ENCODE peak calls at places on chromosomes 5 and 9, in nine cellular contexts. I is left ventricle myocardium inferior, M is tibial artery, W is HL-60, Z is cardiac fibroblast, C is upper lobe of right lung, O is HFF-Myc, D is foreskin fibroblast, A is HFFc6. G is an unnamed sample.
A peak's percentile ranks its signal among the peaks of the same experiment; 100 is the strongest.

GRCh38 chr5:10563940-10564837 is at the start of gene ANKRD33B:
- DNase-seq in A (peak; percentile 29), W (peak; percentile 94), Z (peak; percentile 53), M (peak; percentile 77), I (peak; percentile 76), D (peak; percentile 82), O (no peak), C (peak; percentile 78), G (peak; percentile 85)

GRCh38 chr5:65334077-65334476 is 147.6 kb downstream of the ADAMTS6 start:
- DNase-seq in O (no peak), M (no peak), C (no peak), Z (no peak), I (no peak), A (no peak), D (no peak), W (no peak), G (no peak)

GRCh38 chr9:114304416-114305188 is 18.3 kb upstream of the ORM1 start:
- DNase-seq in I (no peak), Z (no peak), M (peak; percentile 56), C (peak; percentile 32), A (no peak), O (no peak), D (no peak), W (no peak), G (no peak)

GRCh38 chr5:152568101-152568500 is 163.0 kb upstream of the NMUR2 start:
- DNase-seq in O (no peak), Z (no peak), C (no peak), D (no peak), W (no peak), A (no peak), I (no peak), M (no peak), G (no peak)

GRCh38 chr5:431001-431710 is 11.8 kb upstream of the EXOC3 start:
- DNase-seq in C (no peak), A (no peak), O (no peak), M (peak; percentile 66), I (no peak), D (peak; percentile 80), W (peak; percentile 51), Z (peak; percentile 43), G (peak; percentile 58)

GRCh38 chr5:150129813-150130492 is 25.7 kb downstream of the PDGFRB start:
- DNase-seq in O (no peak), A (peak; percentile 56), M (peak; percentile 90), C (peak; percentile 82), D (peak; percentile 90), Z (peak; percentile 86), W (peak; percentile 70), I (peak; percentile 71), G (peak; percentile 68)

GRCh38 chr9:106588601-106589000 is 274.4 kb upstream of the ZNF462 start:
- DNase-seq in Z (no peak), I (no peak), D (no peak), A (no peak), O (peak; percentile 7), W (no peak), C (no peak), M (no peak), G (no peak)

GRCh38 chr9:83208065-83208850 is 145.3 kb upstream of the RASEF start:
- DNase-seq in A (no peak), O (no peak), C (no peak), D (no peak), Z (no peak), I (no peak), M (no peak), W (no peak), G (no peak)

GRCh38 chr9:115004535-115004934 is 74.1 kb upstream of the TNFSF8 start:
- DNase-seq in M (no peak), O (no peak), C (no peak), W (no peak), D (no peak), I (no peak), A (no peak), Z (no peak), G (peak; percentile 31)

GRCh38 chr5:10202089-10202753 is 47.5 kb downstream of the ATPSCKMT start:
- DNase-seq in C (no peak), O (no peak), I (no peak), D (no peak), A (no peak), W (no peak), M (no peak), Z (no peak), G (no peak)

GRCh38 chr5:161410640-161411039 is 135.9 kb downstream of the GABRB2 start:
- DNase-seq in D (no peak), W (no peak), C (no peak), Z (no peak), I (no peak), M (no peak), A (no peak), O (no peak), G (no peak)

GRCh38 chr5:41695920-41696582 is 174.2 kb downstream of the OXCT1 start:
- DNase-seq in I (no peak), D (peak; percentile 2), A (no peak), C (no peak), M (no peak), Z (peak; percentile 8), W (no peak), O (no peak), G (no peak)

GRCh38 chr5:82641362-82641988 is 363.3 kb upstream of the RPS23 start:
- DNase-seq in C (no peak), A (peak; percentile 80), D (peak; percentile 95), O (peak; percentile 85), I (peak; percentile 30), Z (peak; percentile 93), W (peak; percentile 32), M (peak; percentile 88), G (peak; percentile 24)

DNA sequence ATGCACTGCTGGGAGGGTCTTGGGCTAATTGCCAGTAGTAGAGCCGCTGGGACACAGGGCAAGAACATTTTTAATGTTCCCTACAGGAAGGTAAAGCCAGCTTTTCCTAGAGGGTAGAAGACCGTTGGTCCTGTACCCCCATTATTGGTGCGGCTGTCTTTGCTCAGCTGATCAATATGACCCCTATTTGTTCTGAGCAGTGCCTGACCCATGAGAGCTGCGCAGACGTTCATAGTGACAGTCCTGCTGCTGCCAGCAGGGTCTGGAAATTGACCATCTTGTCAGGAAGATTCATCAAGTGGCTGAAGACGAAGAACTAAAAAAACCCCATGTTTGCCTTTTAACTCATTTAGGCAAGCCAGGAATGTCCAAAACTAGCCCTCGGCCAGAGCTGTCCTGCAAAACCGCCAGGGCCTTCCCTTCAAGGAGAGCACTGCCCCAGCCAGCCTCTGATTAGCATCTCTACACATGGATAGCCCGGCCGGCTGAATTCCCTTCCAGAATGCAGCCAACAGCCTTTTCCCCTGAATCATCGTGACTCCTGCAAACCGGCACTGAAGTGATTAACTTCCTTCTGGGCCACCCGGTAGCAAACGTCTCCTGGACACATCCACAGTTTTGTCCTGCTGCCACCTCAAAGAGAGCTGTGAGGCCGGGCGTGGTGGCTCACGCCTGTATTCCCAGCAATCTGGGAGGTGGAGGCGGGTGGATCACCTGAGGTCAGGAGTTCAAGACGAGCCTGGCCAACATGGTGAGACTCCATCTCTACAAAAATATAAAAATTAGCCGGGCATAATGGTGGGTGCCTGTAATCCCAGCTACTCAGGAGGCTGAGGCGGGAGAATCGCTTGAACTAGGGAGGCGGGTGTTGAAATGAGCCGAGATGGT is 20.9 kb upstream of the EEIG1 start:
- DNase-seq in Z (peak; percentile 89), M (no peak), O (peak; percentile 32), I (no peak), C (no peak), A (peak; percentile 92), W (no peak), D (peak; percentile 91), G (no peak)
- TF ChIP-seq CTCF in Z (peak; percentile 2), M (no peak), O (no peak), I (no peak), C (no peak), A (no peak), W (no peak), D (no peak), G (no peak)

DNA sequence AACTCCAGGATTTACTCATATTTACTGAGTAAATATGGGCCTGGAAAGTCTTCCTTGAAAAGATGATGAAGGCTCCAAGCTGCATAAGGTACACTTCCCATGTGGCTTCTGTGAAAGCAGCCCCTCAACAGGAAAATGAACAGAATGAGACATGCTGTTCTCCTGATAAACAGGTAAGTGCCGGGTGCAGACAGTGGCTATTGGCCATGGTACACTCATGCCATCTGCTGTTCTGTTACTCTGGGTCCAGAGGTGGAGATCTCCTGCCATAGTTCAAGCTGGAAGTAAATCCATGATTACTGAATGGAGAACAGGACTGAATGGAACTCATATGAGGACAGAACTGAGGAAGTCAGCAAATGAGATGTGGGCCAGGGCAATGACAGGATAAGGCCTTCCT is 103.6 kb downstream of the SLIT3 start:
- DNase-seq in O (no peak), C (no peak), D (peak; percentile 57), W (no peak), M (no peak), A (no peak), Z (peak; percentile 21), I (no peak), G (no peak)
- TF ChIP-seq CTCF in O (no peak), C (peak; percentile 22), D (no peak), W (no peak), M (peak; percentile 29), A (no peak), Z (no peak), I (peak; percentile 64), G (no peak)

GRCh38 chr5:136805466-136805865 is 440.1 kb upstream of the TRPC7 start:
- DNase-seq in I (no peak), C (no peak), W (no peak), O (no peak), M (no peak), D (no peak), Z (no peak), A (no peak), G (no peak)
- TF ChIP-seq CTCF in I (peak; percentile 19), C (no peak), W (no peak), O (no peak), M (no peak), D (peak; percentile 17), Z (peak; percentile 25), A (peak; percentile 66), G (no peak)

GRCh38 chr9:35618325-35618727 is at the start of gene CD72:
- DNase-seq in W (peak; percentile 61), M (no peak), O (no peak), A (no peak), I (no peak), Z (no peak), D (no peak), C (no peak), G (no peak)

GRCh38 chr9:35615981-35616680 is 2.1 kb downstream of the CD72 start:
- DNase-seq in W (no peak), O (no peak), I (no peak), C (no peak), Z (no peak), A (no peak), M (no peak), D (no peak), G (no peak)

GRCh38 chr9:35616681-35617459 is 1.3 kb downstream of the CD72 start:
- DNase-seq in A (no peak), O (no peak), D (peak; percentile 71), Z (peak; percentile 52), C (peak; percentile 89), M (peak; percentile 84), I (peak; percentile 71), W (peak; percentile 41), G (peak; percentile 88)

GRCh38 chr9:35618854-35619799 is 914 bp upstream of the CD72 start:
- DNase-seq in W (peak; percentile 78), Z (no peak), I (no peak), D (no peak), A (no peak), O (no peak), C (no peak), M (no peak), G (peak; percentile 89)

DNA sequence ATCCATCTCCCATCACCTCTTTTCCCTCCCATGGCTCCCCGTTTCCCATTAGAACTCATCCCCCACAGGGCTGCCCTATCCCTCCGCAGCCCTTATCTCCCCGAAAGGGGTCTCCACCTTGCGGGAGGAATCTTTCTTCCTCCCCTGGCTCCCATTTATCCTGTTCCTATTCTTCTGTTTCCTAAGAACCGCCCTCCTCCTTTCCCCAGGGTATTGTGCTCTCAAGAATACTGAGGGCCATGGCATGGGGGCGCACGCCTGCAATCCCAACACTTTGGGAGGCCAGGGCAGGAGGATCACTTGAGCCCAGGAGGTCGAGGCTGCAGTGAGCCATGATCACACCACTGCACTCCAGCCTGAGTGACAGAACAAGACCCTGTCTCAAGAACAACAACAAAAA is 665 bp downstream of the CD72 start:
- DNase-seq in M (no peak), C (no peak), Z (no peak), O (no peak), I (no peak), W (no peak), D (no peak), A (no peak), G (no peak)
- TF ChIP-seq CTCF in M (no peak), C (no peak), Z (no peak), O (no peak), I (no peak), W (no peak), D (no peak), A (no peak), G (no peak)

G was measured in activated CD8-positive, alpha-beta T cell treated with anti-CD3 and anti-CD28 coated beads for 36 hours.